ENCODE peak calls at places on chromosome 20, in eight cellular contexts. Q is epithelial cell of esophagus; V is uterus; G is lower leg skin; Z is CD8-positive, alpha-beta T cell; D is A549; L is H7; E is brain microvascular endothelial cell. M is an unnamed sample.

GRCh38 chr20:16020971-16021370 is 552.3 kb downstream of the KIF16B start:
- DNase-seq in Q (peak; percentile 27), V (no peak), G (no peak), Z (no peak), D (peak; percentile 48), L (no peak), E (peak; percentile 62), M (no peak)

GRCh38 chr20:32888636-32889035 is 29.9 kb downstream of the EFCAB8 start:
- DNase-seq in Q (no peak), V (no peak), G (no peak), Z (no peak), D (no peak), L (peak; percentile 8), E (no peak), M (no peak)

GRCh38 chr20:35339007-35339406 is 46.8 kb upstream of the FAM83C start:
- DNase-seq in Q (peak; percentile 56), V (no peak), G (no peak), Z (no peak), D (no peak), L (no peak), E (peak; percentile 74), M (no peak)

GRCh38 chr20:14288341-14289330 is 48.8 kb downstream of the FLRT3 start:
- DNase-seq in Q (peak; percentile 95), V (no peak), G (no peak), Z (no peak), D (peak; percentile 33), L (no peak), E (peak; percentile 69), M (no peak)

GRCh38 chr20:5831539-5832237 is 81.5 kb downstream of the SHLD1 start:
- DNase-seq in Q (no peak), V (no peak), G (no peak), Z (no peak), D (no peak), L (no peak), E (no peak), M (no peak)

GRCh38 chr20:49285233-49285668 is 7.4 kb upstream of the ZNFX1 start:
- DNase-seq in Q (no peak), V (no peak), G (no peak), Z (no peak), D (no peak), L (no peak), E (no peak), M (no peak)

GRCh38 chr20:31675828-31676533 is 38.3 kb downstream of the COX4I2 start:
- DNase-seq in Q (no peak), V (no peak), G (no peak), Z (peak; percentile 38), D (no peak), L (no peak), E (peak; percentile 39), M (no peak)

GRCh38 chr20:7765221-7765620 is 175.0 kb downstream of the HAO1 start:
- DNase-seq in Q (no peak), V (no peak), G (no peak), Z (no peak), D (no peak), L (no peak), E (no peak), M (no peak)

GRCh38 chr20:56358070-56358469 is 704 bp upstream of the FAM210B start:
- DNase-seq in Q (no peak), V (no peak), G (no peak), Z (no peak), D (no peak), L (no peak), E (no peak), M (no peak)
- H3K4me3 ChIP-seq in Q (no peak overlapping the region), V (no peak overlapping the region), G (no peak overlapping the region), Z (peak overlapping the region; percentile 40), D (peak overlapping the region; percentile 80), L (no peak overlapping the region), E (peak overlapping the region; percentile 41), M (peak overlapping the region; percentile 98)

GRCh38 chr20:19427913-19428800 is 215.7 kb downstream of the SLC24A3 start:
- DNase-seq in Q (no peak), V (no peak), G (no peak), Z (no peak), D (no peak), L (no peak), E (no peak), M (peak; percentile 80)
- H3K4me3 ChIP-seq in Q (no peak overlapping the region), V (no peak overlapping the region), G (no peak overlapping the region), Z (no peak overlapping the region), D (no peak overlapping the region), L (no peak overlapping the region), E (no peak overlapping the region), M (no peak overlapping the region)

GRCh38 chr20:63471002-63471718 is 1.3 kb downstream of the KCNQ2 start:
- DNase-seq in Q (no peak), V (no peak), G (no peak), Z (no peak), D (no peak), L (peak; percentile 87), E (no peak), M (no peak)
- H3K4me3 ChIP-seq in Q (no peak overlapping the region), V (no peak overlapping the region), G (no peak overlapping the region), Z (no peak overlapping the region), D (peak overlapping the region; percentile 46), L (peak overlapping the region; percentile 80), E (no peak overlapping the region), M (no peak overlapping the region)

GRCh38 chr20:22807646-22808045 is 223.3 kb upstream of the FOXA2 start:
- DNase-seq in Q (peak; percentile 36), V (no peak), G (no peak), Z (no peak), D (no peak), L (no peak), E (no peak), M (no peak)
- H3K4me3 ChIP-seq in Q (no peak overlapping the region), V (no peak overlapping the region), G (no peak overlapping the region), Z (no peak overlapping the region), D (no peak overlapping the region), L (no peak overlapping the region), E (no peak overlapping the region), M (no peak overlapping the region)

DNA sequence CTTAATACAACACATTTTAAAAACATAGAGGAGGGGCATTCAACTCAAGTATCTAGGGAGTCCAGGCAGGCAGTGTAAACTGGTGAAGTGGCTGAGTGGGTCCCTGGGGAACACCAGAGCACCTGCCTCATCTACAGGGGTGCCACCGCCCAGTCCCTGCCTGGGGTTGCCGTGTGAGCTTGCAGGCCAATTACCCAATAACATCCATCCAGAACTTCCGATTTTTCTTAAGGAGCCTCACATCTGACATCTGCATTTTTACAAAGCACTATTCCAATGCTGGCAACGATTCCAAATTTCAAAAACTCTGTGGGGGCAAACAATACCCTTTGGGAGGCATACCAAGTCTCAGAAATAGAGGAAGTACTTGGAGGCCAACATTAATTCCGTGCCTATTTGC is 288.4 kb upstream of the TSHZ2 start:
- DNase-seq in Q (no peak), V (no peak), G (no peak), Z (no peak), D (no peak), L (no peak), E (no peak), M (peak; percentile 91)
- H3K4me3 ChIP-seq in Q (no peak overlapping the region), V (no peak overlapping the region), G (no peak overlapping the region), Z (no peak overlapping the region), D (no peak overlapping the region), L (no peak overlapping the region), E (no peak overlapping the region), M (no peak overlapping the region)

GRCh38 chr20:21464916-21465315 is 48.9 kb downstream of the NKX2-2 start:
- DNase-seq in Q (no peak), V (no peak), G (no peak), Z (no peak), D (no peak), L (no peak), E (no peak), M (no peak)

DNA sequence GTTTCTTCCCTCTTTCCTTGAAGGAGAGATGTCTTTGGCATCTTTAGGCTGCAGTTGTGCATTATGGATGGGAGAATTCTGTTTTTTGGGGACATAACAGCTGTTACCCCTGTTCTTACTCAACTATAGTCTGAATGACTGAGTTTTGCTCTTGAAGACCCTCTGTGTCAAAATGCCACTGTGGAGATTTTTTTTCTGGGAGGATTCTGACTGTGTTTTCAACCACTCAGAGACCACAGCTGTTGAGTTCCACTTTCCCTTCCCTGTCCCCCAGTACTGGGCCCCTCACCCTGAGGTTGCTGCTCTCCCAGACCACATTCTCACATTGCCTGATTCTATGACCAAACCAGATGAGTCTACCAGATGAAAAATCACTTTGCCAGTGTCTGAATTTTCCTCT is 48.1 kb downstream of the NKX2-2 start:
- DNase-seq in Q (no peak), V (no peak), G (no peak), Z (no peak), D (no peak), L (no peak), E (no peak), M (no peak)
- H3K4me3 ChIP-seq in Q (no peak overlapping the region), V (no peak overlapping the region), G (no peak overlapping the region), Z (no peak overlapping the region), D (no peak overlapping the region), L (no peak overlapping the region), E (no peak overlapping the region), M (no peak overlapping the region)

GRCh38 chr20:54476336-54476928 is 1.0 kb downstream of the DOK5 start:
- DNase-seq in Q (no peak), V (no peak), G (no peak), Z (no peak), D (no peak), L (peak; percentile 49), E (no peak), M (peak; percentile 70)
- H3K4me3 ChIP-seq in Q (no peak overlapping the region), V (peak overlapping the region; percentile 44), G (no peak overlapping the region), Z (no peak overlapping the region), D (peak overlapping the region; percentile 50), L (peak overlapping the region; percentile 81), E (peak overlapping the region; percentile 69), M (peak overlapping the region; percentile 54)